ENCODE peak calls at places on chromosome 15, in ten cellular contexts. One of them, this sample, is unnamed.

GRCh38 chr15:66628976-66629723 is 63.4 kb upstream of the LCTL start:
- DNase-seq in NCI-H526 treated with DMSO at 0.1 percent for 48 hours: no peak
- DNase-seq in AG04449: no peak
- DNase-seq in bronchial epithelial cell: no peak
- DNase-seq in CD4-positive, alpha-beta T cell: no peak
- DNase-seq in GM12864: no peak
- DNase-seq in adrenal gland: no peak
- DNase-seq in endodermal cell: no peak
- DNase-seq in cardiac fibroblast: no peak
- DNase-seq in nucleus accumbens: no peak
- DNase-seq in this sample: no peak

GRCh38 chr15:40927497-40928346 is 1.4 kb upstream of the DLL4 start:
- DNase-seq in NCI-H526 treated with DMSO at 0.1 percent for 48 hours: peak; percentile 17
- DNase-seq in AG04449: no peak
- DNase-seq in bronchial epithelial cell: no peak
- DNase-seq in CD4-positive, alpha-beta T cell: no peak
- DNase-seq in GM12864: no peak
- DNase-seq in adrenal gland: no peak
- DNase-seq in endodermal cell: no peak
- DNase-seq in cardiac fibroblast: no peak
- DNase-seq in nucleus accumbens: no peak
- DNase-seq in this sample: no peak

GRCh38 chr15:77454265-77454664 is 33.6 kb downstream of the HMG20A start:
- DNase-seq in NCI-H526 treated with DMSO at 0.1 percent for 48 hours: no peak
- DNase-seq in AG04449: no peak
- DNase-seq in bronchial epithelial cell: no peak
- DNase-seq in CD4-positive, alpha-beta T cell: no peak
- DNase-seq in GM12864: no peak
- DNase-seq in adrenal gland: no peak
- DNase-seq in endodermal cell: no peak
- DNase-seq in cardiac fibroblast: peak; percentile 73
- DNase-seq in nucleus accumbens: no peak
- DNase-seq in this sample: no peak

GRCh38 chr15:45441036-45441435 is 62.7 kb upstream of the GATM start:
- DNase-seq in NCI-H526 treated with DMSO at 0.1 percent for 48 hours: no peak
- DNase-seq in AG04449: no peak
- DNase-seq in bronchial epithelial cell: no peak
- DNase-seq in CD4-positive, alpha-beta T cell: no peak
- DNase-seq in GM12864: no peak
- DNase-seq in adrenal gland: no peak
- DNase-seq in endodermal cell: no peak
- DNase-seq in cardiac fibroblast: no peak
- DNase-seq in nucleus accumbens: no peak
- DNase-seq in this sample: no peak

GRCh38 chr15:90291679-90292356 is 26.3 kb downstream of the NGRN start:
- DNase-seq in NCI-H526 treated with DMSO at 0.1 percent for 48 hours: no peak
- DNase-seq in AG04449: no peak
- DNase-seq in bronchial epithelial cell: peak; percentile 55
- DNase-seq in CD4-positive, alpha-beta T cell: no peak
- DNase-seq in GM12864: peak; percentile 34
- DNase-seq in adrenal gland: no peak
- DNase-seq in endodermal cell: peak; percentile 50
- DNase-seq in cardiac fibroblast: no peak
- DNase-seq in nucleus accumbens: no peak
- DNase-seq in this sample: peak; percentile 56

GRCh38 chr15:29451201-29451781 is 181.7 kb upstream of the NSMCE3 start:
- DNase-seq in NCI-H526 treated with DMSO at 0.1 percent for 48 hours: no peak
- DNase-seq in AG04449: no peak
- DNase-seq in bronchial epithelial cell: no peak
- DNase-seq in CD4-positive, alpha-beta T cell: no peak
- DNase-seq in GM12864: no peak
- DNase-seq in adrenal gland: peak; percentile 69
- DNase-seq in endodermal cell: peak; percentile 84
- DNase-seq in cardiac fibroblast: no peak
- DNase-seq in nucleus accumbens: no peak
- DNase-seq in this sample: no peak

GRCh38 chr15:77025941-77026411 is 31.1 kb downstream of the PSTPIP1 start:
- DNase-seq in NCI-H526 treated with DMSO at 0.1 percent for 48 hours: no peak
- DNase-seq in AG04449: no peak
- DNase-seq in bronchial epithelial cell: no peak
- DNase-seq in CD4-positive, alpha-beta T cell: no peak
- DNase-seq in GM12864: no peak
- DNase-seq in adrenal gland: peak; percentile 35
- DNase-seq in endodermal cell: peak; percentile 50
- DNase-seq in cardiac fibroblast: no peak
- DNase-seq in nucleus accumbens: no peak
- DNase-seq in this sample: no peak

GRCh38 chr15:98853161-98853560 is 154.4 kb downstream of the PGPEP1L start:
- DNase-seq in NCI-H526 treated with DMSO at 0.1 percent for 48 hours: peak; percentile 82
- DNase-seq in AG04449: no peak
- DNase-seq in bronchial epithelial cell: peak; percentile 79
- DNase-seq in CD4-positive, alpha-beta T cell: peak; percentile 55
- DNase-seq in GM12864: peak; percentile 46
- DNase-seq in adrenal gland: peak; percentile 97
- DNase-seq in endodermal cell: peak; percentile 90
- DNase-seq in cardiac fibroblast: peak; percentile 96
- DNase-seq in nucleus accumbens: peak; percentile 70
- DNase-seq in this sample: no peak

GRCh38 chr15:76546805-76547204 is 210.2 kb downstream of the ISL2 start:
- DNase-seq in NCI-H526 treated with DMSO at 0.1 percent for 48 hours: no peak
- DNase-seq in AG04449: no peak
- DNase-seq in bronchial epithelial cell: no peak
- DNase-seq in CD4-positive, alpha-beta T cell: no peak
- DNase-seq in GM12864: no peak
- DNase-seq in adrenal gland: no peak
- DNase-seq in endodermal cell: no peak
- DNase-seq in cardiac fibroblast: no peak
- DNase-seq in nucleus accumbens: no peak
- DNase-seq in this sample: no peak

GRCh38 chr15:90482124-90483011 is 47.4 kb upstream of the CRTC3 start:
- DNase-seq in NCI-H526 treated with DMSO at 0.1 percent for 48 hours: peak; percentile 31
- DNase-seq in AG04449: no peak
- DNase-seq in bronchial epithelial cell: no peak
- DNase-seq in CD4-positive, alpha-beta T cell: peak; percentile 29
- DNase-seq in GM12864: no peak
- DNase-seq in adrenal gland: peak; percentile 87
- DNase-seq in endodermal cell: peak; percentile 83
- DNase-seq in cardiac fibroblast: peak; percentile 82
- DNase-seq in nucleus accumbens: no peak
- DNase-seq in this sample: peak; percentile 45

GRCh38 chr15:80780416-80781221 is 1.4 kb downstream of the CEMIP start:
- DNase-seq in NCI-H526 treated with DMSO at 0.1 percent for 48 hours: no peak
- DNase-seq in AG04449: no peak
- DNase-seq in bronchial epithelial cell: peak; percentile 20
- DNase-seq in CD4-positive, alpha-beta T cell: no peak
- DNase-seq in GM12864: no peak
- DNase-seq in adrenal gland: peak; percentile 52
- DNase-seq in endodermal cell: peak; percentile 95
- DNase-seq in cardiac fibroblast: peak; percentile 68
- DNase-seq in nucleus accumbens: no peak
- DNase-seq in this sample: peak; percentile 75

GRCh38 chr15:38193496-38193895 is 59.1 kb upstream of the SPRED1 start:
- DNase-seq in NCI-H526 treated with DMSO at 0.1 percent for 48 hours: no peak
- DNase-seq in AG04449: no peak
- DNase-seq in bronchial epithelial cell: no peak
- DNase-seq in CD4-positive, alpha-beta T cell: no peak
- DNase-seq in GM12864: no peak
- DNase-seq in adrenal gland: no peak
- DNase-seq in endodermal cell: no peak
- DNase-seq in cardiac fibroblast: no peak
- DNase-seq in nucleus accumbens: no peak
- DNase-seq in this sample: no peak

GRCh38 chr15:80317389-80318169 is 65.6 kb upstream of the CTXND1 start:
- DNase-seq in NCI-H526 treated with DMSO at 0.1 percent for 48 hours: no peak
- DNase-seq in AG04449: peak; percentile 68
- DNase-seq in bronchial epithelial cell: peak; percentile 46
- DNase-seq in CD4-positive, alpha-beta T cell: no peak
- DNase-seq in GM12864: no peak
- DNase-seq in adrenal gland: peak; percentile 76
- DNase-seq in endodermal cell: no peak
- DNase-seq in cardiac fibroblast: peak; percentile 83
- DNase-seq in nucleus accumbens: no peak
- DNase-seq in this sample: peak; percentile 20

GRCh38 chr15:57554063-57554820 is 37.5 kb upstream of the MYZAP start:
- DNase-seq in NCI-H526 treated with DMSO at 0.1 percent for 48 hours: no peak
- DNase-seq in AG04449: no peak
- DNase-seq in bronchial epithelial cell: peak; percentile 75
- DNase-seq in CD4-positive, alpha-beta T cell: no peak
- DNase-seq in GM12864: no peak
- DNase-seq in adrenal gland: no peak
- DNase-seq in endodermal cell: peak; percentile 62
- DNase-seq in cardiac fibroblast: peak; percentile 56
- DNase-seq in nucleus accumbens: no peak
- DNase-seq in this sample: peak; percentile 51

GRCh38 chr15:79028411-79028964 is 62.1 kb downstream of the RASGRF1 start:
- DNase-seq in NCI-H526 treated with DMSO at 0.1 percent for 48 hours: peak; percentile 4
- DNase-seq in AG04449: no peak
- DNase-seq in bronchial epithelial cell: peak; percentile 20
- DNase-seq in CD4-positive, alpha-beta T cell: no peak
- DNase-seq in GM12864: no peak
- DNase-seq in adrenal gland: peak; percentile 73
- DNase-seq in endodermal cell: peak; percentile 91
- DNase-seq in cardiac fibroblast: peak; percentile 41
- DNase-seq in nucleus accumbens: no peak
- DNase-seq in this sample: peak; percentile 54

GRCh38 chr15:100809151-100809550 is 70.5 kb upstream of the ALDH1A3 start:
- DNase-seq in NCI-H526 treated with DMSO at 0.1 percent for 48 hours: no peak
- DNase-seq in AG04449: no peak
- DNase-seq in bronchial epithelial cell: peak; percentile 68
- DNase-seq in CD4-positive, alpha-beta T cell: no peak
- DNase-seq in GM12864: no peak
- DNase-seq in adrenal gland: no peak
- DNase-seq in endodermal cell: no peak
- DNase-seq in cardiac fibroblast: peak; percentile 12
- DNase-seq in nucleus accumbens: no peak
- DNase-seq in this sample: no peak

GRCh38 chr15:43433160-43433559 is 59.8 kb downstream of the TP53BP1 start:
- DNase-seq in NCI-H526 treated with DMSO at 0.1 percent for 48 hours: no peak
- DNase-seq in AG04449: peak; percentile 16
- DNase-seq in bronchial epithelial cell: no peak
- DNase-seq in CD4-positive, alpha-beta T cell: no peak
- DNase-seq in GM12864: no peak
- DNase-seq in adrenal gland: no peak
- DNase-seq in endodermal cell: no peak
- DNase-seq in cardiac fibroblast: no peak
- DNase-seq in nucleus accumbens: no peak
- DNase-seq in this sample: no peak

GRCh38 chr15:95132774-95133173 is 901.4 kb downstream of the MCTP2 start:
- DNase-seq in NCI-H526 treated with DMSO at 0.1 percent for 48 hours: no peak
- DNase-seq in AG04449: peak; percentile 63
- DNase-seq in bronchial epithelial cell: peak; percentile 74
- DNase-seq in CD4-positive, alpha-beta T cell: no peak
- DNase-seq in GM12864: no peak
- DNase-seq in adrenal gland: no peak
- DNase-seq in endodermal cell: no peak
- DNase-seq in cardiac fibroblast: peak; percentile 4
- DNase-seq in nucleus accumbens: no peak
- DNase-seq in this sample: no peak

GRCh38 chr15:88348579-88349255 is 92.2 kb upstream of the NTRK3 start:
- DNase-seq in NCI-H526 treated with DMSO at 0.1 percent for 48 hours: no peak
- DNase-seq in AG04449: no peak
- DNase-seq in bronchial epithelial cell: no peak
- DNase-seq in CD4-positive, alpha-beta T cell: no peak
- DNase-seq in GM12864: no peak
- DNase-seq in adrenal gland: no peak
- DNase-seq in endodermal cell: no peak
- DNase-seq in cardiac fibroblast: no peak
- DNase-seq in nucleus accumbens: no peak
- DNase-seq in this sample: no peak

GRCh38 chr15:63052961-63053698 is 10.6 kb downstream of the TPM1 start:
- DNase-seq in NCI-H526 treated with DMSO at 0.1 percent for 48 hours: peak; percentile 85
- DNase-seq in AG04449: no peak
- DNase-seq in bronchial epithelial cell: no peak
- DNase-seq in CD4-positive, alpha-beta T cell: no peak
- DNase-seq in GM12864: no peak
- DNase-seq in adrenal gland: peak; percentile 93
- DNase-seq in endodermal cell: peak; percentile 83
- DNase-seq in cardiac fibroblast: peak; percentile 58
- DNase-seq in nucleus accumbens: no peak
- DNase-seq in this sample: no peak

GRCh38 chr15:47620960-47621681 is 96.2 kb upstream of the SEMA6D start:
- DNase-seq in NCI-H526 treated with DMSO at 0.1 percent for 48 hours: no peak
- DNase-seq in AG04449: no peak
- DNase-seq in bronchial epithelial cell: peak; percentile 88
- DNase-seq in CD4-positive, alpha-beta T cell: no peak
- DNase-seq in GM12864: no peak
- DNase-seq in adrenal gland: no peak
- DNase-seq in endodermal cell: no peak
- DNase-seq in cardiac fibroblast: no peak
- DNase-seq in nucleus accumbens: no peak
- DNase-seq in this sample: peak; percentile 75

GRCh38 chr15:64681424-64682024 is 93.9 kb downstream of the RBPMS2 start:
- DNase-seq in NCI-H526 treated with DMSO at 0.1 percent for 48 hours: peak; percentile 72
- DNase-seq in AG04449: no peak
- DNase-seq in bronchial epithelial cell: peak; percentile 49
- DNase-seq in CD4-positive, alpha-beta T cell: no peak
- DNase-seq in GM12864: no peak
- DNase-seq in adrenal gland: peak; percentile 80
- DNase-seq in endodermal cell: peak; percentile 87
- DNase-seq in cardiac fibroblast: peak; percentile 77
- DNase-seq in nucleus accumbens: no peak
- DNase-seq in this sample: peak; percentile 77

GRCh38 chr15:49330166-49330565 is 92.9 kb upstream of the FGF7 start:
- DNase-seq in NCI-H526 treated with DMSO at 0.1 percent for 48 hours: no peak
- DNase-seq in AG04449: no peak
- DNase-seq in bronchial epithelial cell: no peak
- DNase-seq in CD4-positive, alpha-beta T cell: no peak
- DNase-seq in GM12864: no peak
- DNase-seq in adrenal gland: no peak
- DNase-seq in endodermal cell: no peak
- DNase-seq in cardiac fibroblast: no peak
- DNase-seq in nucleus accumbens: no peak
- DNase-seq in this sample: no peak

This sample was measured in RWPE1.